ENCODE peak calls at places on chromosomes 16 and 17, in seven cellular contexts. M, X, C, L, D, R and Z are unnamed samples.

GRCh38 chr16:8960788-8961109 is 3.0 kb downstream of the USP7 start:
- DNase-seq in M (no peak), X (no peak), C (no peak), L (no peak), D (peak), R (no peak), Z (no peak)

GRCh38 chr17:79949646-79950292 is 85.9 kb downstream of the TBC1D16 start:
- DNase-seq in M (no peak), X (peak), C (no peak), L (peak), D (no peak), R (peak), Z (peak)

GRCh38 chr16:84927621-84928591 is 83.4 kb downstream of the ZDHHC7 start:
- DNase-seq in M (no peak), X (no peak), C (no peak), L (no peak), D (no peak), R (no peak), Z (no peak)

GRCh38 chr16:55009581-55009980 is 78.9 kb downstream of the IRX5 start:
- DNase-seq in M (no peak), X (no peak), C (no peak), L (no peak), D (no peak), R (no peak), Z (no peak)

GRCh38 chr17:68343976-68344375 is 52.7 kb downstream of the ARSG start:
- DNase-seq in M (no peak), X (no peak), C (peak), L (no peak), D (no peak), R (no peak), Z (no peak)

GRCh38 chr16:3188925-3189825 is 1.2 kb downstream of the OR1F1 start:
- DNase-seq in M (peak), X (no peak), C (no peak), L (peak), D (no peak), R (peak), Z (peak)

GRCh38 chr16:25052530-25052929 is 37.4 kb upstream of the ARHGAP17 start:
- DNase-seq in M (no peak), X (no peak), C (no peak), L (no peak), D (no peak), R (no peak), Z (no peak)

GRCh38 chr16:10878644-10879498 is 1.9 kb downstream of the CIITA start:
- DNase-seq in M (peak), X (peak), C (peak), L (peak), D (peak), R (peak), Z (peak)

GRCh38 chr17:82411396-82412053 is 6.6 kb upstream of the HEXD start:
- DNase-seq in M (no peak), X (no peak), C (no peak), L (no peak), D (no peak), R (no peak), Z (no peak)

GRCh38 chr17:15289285-15290185 is 24.4 kb upstream of the PMP22 start:
- DNase-seq in M (peak), X (peak), C (no peak), L (no peak), D (no peak), R (peak), Z (no peak)

GRCh38 chr16:22161999-22162657 is at the start of gene SDR42E2:
- DNase-seq in M (no peak), X (peak), C (no peak), L (peak), D (peak), R (peak), Z (peak)

GRCh38 chr17:68255731-68256538 is 8.1 kb downstream of the AMZ2 start:
- DNase-seq in M (no peak), X (no peak), C (peak), L (no peak), D (no peak), R (no peak), Z (no peak)

GRCh38 chr16:27579086-27579980 is 29.4 kb downstream of the KATNIP start:
- DNase-seq in M (no peak), X (no peak), C (no peak), L (no peak), D (no peak), R (no peak), Z (no peak)

GRCh38 chr16:85425061-85425662 is 188.0 kb upstream of the GSE1 start:
- DNase-seq in M (no peak), X (no peak), C (no peak), L (no peak), D (no peak), R (peak), Z (peak)

GRCh38 chr16:78695371-78695770 is 595.9 kb downstream of the WWOX start:
- DNase-seq in M (no peak), X (no peak), C (no peak), L (no peak), D (no peak), R (no peak), Z (no peak)

GRCh38 chr17:80737106-80738019 is 192.7 kb downstream of the RPTOR start:
- DNase-seq in M (no peak), X (no peak), C (peak), L (peak), D (peak), R (no peak), Z (no peak)

GRCh38 chr16:25643633-25644032 is 48.1 kb upstream of the HS3ST4 start:
- DNase-seq in M (no peak), X (no peak), C (no peak), L (no peak), D (no peak), R (no peak), Z (no peak)

GRCh38 chr17:36856921-36857381 is 80.3 kb upstream of the LHX1 start:
- DNase-seq in M (no peak), X (peak), C (no peak), L (no peak), D (no peak), R (peak), Z (no peak)

DNA sequence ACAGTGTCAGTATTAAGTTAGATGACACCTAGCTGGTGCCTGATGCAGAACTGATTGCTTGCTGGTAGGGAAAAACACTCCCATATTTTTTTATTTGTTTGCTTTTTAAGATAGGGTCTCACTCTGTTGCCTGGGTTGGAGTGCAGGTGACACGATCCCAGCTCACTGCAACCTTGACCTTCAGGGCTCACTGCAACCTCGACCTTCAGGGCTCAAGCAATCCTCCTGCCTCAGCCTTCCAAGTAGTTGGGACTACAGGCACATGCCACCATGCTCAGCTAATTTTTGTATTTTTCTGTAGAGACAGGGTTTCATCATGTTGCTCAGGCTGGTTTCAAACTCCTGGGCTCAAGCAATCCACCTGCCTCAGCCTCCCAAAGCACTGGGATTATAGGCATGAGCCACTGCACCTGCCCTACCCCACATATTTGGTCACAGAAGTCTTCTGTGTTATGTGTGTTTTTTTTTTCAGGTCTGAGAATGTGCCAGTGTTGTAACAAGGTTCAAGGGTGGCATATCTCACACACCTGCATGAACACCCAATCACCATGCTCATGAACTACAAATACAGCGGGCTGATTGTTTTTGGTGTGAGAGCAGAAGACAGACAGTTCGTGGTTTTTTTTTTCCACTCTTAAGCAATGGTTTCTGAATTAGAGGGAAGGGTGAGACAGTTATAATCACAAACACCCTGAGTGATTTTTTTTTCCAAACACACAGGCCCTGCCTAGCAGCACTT is 22.8 kb downstream of the SPAG9 start:
- DNase-seq in M (no peak), X (peak), C (peak), L (no peak), D (peak), R (no peak), Z (no peak)
- H3K4me2 ChIP-seq in M (no peak), X (no peak), C (no peak), L (no peak), D (no peak), R (no peak), Z (no peak)

DNA sequence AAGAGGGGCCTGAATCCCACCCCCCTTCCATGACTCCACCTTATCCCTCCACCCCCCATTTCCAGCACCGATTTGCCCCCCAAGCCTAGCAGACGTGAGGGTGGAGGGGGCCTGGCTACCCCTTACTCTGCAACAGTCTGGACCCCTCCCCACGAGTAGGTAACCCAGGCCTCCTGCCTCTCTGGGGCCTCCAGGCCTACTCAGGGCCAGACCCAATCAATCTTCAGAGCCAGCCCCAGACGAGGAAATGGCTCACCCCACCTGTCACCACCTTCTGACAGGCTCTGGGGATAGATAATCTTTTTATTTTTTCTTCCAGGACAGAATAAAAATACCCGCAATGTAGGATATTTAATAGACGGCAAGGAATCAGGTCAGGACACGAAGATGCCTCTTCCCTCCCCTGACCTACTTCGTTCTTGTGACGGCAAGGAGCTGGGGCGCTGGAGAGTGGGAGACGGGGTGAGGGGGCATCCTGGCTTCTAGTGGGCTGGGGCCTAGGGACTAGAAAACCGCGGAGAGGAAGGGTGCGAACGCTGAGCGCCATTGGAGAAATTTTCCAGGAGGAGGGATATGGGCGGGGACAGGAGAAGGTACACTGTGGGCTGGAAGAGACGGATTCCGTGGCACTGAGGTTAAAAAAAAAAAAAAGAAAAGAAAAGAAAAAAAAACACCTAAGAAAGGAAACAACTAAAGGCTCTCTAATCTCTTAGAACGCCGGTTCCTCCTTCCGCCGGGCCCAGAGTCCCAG is 872 bp upstream of the PLXDC1 start:
- DNase-seq in M (no peak), X (peak), C (no peak), L (no peak), D (no peak), R (peak), Z (peak)
- TF ChIP-seq EZH2phosphoT487 in M (no peak), X (no peak), C (no peak), L (no peak), D (no peak), R (no peak), Z (no peak)

GRCh38 chr16:88005148-88005547 is 53.9 kb downstream of the BANP start:
- DNase-seq in M (no peak), X (no peak), C (no peak), L (peak), D (no peak), R (peak), Z (peak)
- H3K4me3 ChIP-seq in M (no peak), X (no peak), C (no peak), L (no peak), D (no peak), R (no peak), Z (no peak)

DNA sequence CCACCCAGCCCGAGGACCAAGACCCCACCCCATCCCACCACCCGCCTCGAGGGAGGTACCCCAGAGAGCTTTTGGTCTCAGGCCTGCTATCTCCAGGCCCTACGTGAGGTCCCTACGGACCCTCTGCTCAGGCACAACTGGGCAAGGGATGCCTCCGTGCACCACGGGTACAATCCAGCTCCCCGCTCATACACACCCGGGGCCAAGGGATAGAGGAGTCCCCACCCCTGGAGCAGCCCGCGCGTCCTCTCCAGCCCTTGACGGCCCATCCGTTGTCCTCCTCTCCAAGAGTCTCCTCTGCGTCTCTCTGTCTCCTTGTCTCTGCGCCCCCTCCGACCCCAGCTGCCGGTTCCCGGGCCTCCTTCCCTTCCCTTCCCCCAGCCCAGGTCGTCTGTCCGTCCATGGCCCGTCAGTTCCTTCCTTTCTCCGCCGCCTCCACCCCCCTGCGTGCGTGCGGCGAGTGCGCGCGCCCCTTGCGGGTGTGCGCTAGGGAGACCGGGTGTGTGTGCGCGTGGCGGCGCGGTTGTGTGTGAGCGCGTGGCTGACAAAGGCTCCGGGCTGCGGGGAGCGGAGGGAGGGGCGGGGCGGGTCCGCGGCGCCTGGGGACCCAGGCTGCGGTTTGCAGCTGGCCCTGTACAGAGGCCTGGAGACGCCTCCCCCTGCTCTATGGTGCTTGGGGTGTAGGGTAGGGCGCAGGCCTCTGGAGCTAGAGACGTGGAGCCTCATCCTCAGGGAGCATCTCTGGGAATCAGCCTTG is 928 bp downstream of the SPNS2 start:
- DNase-seq in M (no peak), X (no peak), C (no peak), L (peak), D (no peak), R (peak), Z (peak)
- H3K4me2 ChIP-seq in M (peak), X (peak), C (peak), L (peak), D (peak), R (peak), Z (peak)

DNA sequence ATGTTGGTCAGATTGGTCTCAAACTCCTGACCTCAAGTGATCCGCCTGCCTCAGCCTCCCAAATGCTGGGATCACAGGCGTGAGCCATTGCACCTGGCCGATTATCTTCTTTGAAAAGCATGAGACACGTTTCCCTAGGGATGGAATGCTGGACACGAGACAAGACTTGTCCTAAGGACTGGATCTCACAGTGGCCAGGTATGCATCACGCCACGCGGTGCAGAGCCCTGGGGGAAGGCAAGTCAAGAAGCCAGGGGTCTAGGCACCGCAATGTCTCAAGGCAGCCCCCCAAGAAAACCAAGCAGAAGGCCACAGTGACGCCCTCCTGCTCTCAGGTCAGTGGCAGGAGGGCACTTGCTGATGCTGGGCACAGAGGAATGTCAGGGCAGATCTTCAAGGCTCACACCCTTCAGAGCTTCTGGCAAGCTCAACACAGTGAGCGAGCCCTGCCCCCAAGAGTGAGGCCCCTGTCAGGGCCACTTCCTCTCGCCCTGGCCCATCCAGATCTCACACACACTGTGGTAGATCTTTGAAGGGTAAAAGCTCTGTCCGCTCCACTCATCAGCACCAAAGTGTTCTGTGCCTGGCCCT is 134.7 kb downstream of the ZNF778 start:
- DNase-seq in M (no peak), X (no peak), C (no peak), L (no peak), D (no peak), R (no peak), Z (no peak)
- TF ChIP-seq EZH2phosphoT487 in M (no peak), X (no peak), C (no peak), L (no peak), D (no peak), R (no peak), Z (no peak)

GRCh38 chr16:89297156-89297869 is 79.8 kb downstream of the ZNF778 start:
- DNase-seq in M (no peak), X (no peak), C (no peak), L (peak), D (no peak), R (no peak), Z (no peak)

GRCh38 chr16:89300976-89301360 is 83.5 kb downstream of the ZNF778 start:
- DNase-seq in M (no peak), X (no peak), C (no peak), L (no peak), D (no peak), R (no peak), Z (no peak)

GRCh38 chr16:89297870-89298545 is 80.5 kb downstream of the ZNF778 start:
- DNase-seq in M (no peak), X (no peak), C (no peak), L (no peak), D (no peak), R (no peak), Z (no peak)

GRCh38 chr16:89298826-89299225 is 81.3 kb downstream of the ZNF778 start:
- DNase-seq in M (no peak), X (no peak), C (no peak), L (peak), D (no peak), R (no peak), Z (no peak)

GRCh38 chr16:89300311-89300975 is 82.9 kb downstream of the ZNF778 start:
- DNase-seq in M (no peak), X (no peak), C (no peak), L (no peak), D (no peak), R (no peak), Z (no peak)
- H3K4me3 ChIP-seq in M (no peak), X (no peak), C (no peak), L (no peak), D (no peak), R (no peak), Z (no peak)

DNA sequence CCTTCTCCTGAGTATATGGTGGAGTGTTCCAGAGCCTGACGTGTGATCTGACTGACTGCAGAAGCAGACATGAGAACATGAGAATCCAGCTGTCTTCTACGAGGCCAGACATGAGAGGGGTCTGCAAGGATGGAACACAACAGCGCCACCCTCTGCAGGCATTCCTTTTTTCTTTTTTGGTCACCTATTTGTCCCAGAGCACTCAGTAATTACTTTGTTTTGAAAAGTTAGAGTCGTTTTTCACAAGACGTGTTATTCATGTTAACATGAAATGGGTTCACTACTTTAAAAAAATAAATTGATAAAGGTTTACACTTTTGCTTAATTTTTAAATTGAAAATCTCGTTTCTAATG is 43.8 kb upstream of the ATP2A3 start:
- DNase-seq in M (no peak), X (no peak), C (no peak), L (peak), D (no peak), R (no peak), Z (no peak)
- H3K4me2 ChIP-seq in M (no peak), X (no peak), C (no peak), L (no peak), D (no peak), R (no peak), Z (no peak)

DNA sequence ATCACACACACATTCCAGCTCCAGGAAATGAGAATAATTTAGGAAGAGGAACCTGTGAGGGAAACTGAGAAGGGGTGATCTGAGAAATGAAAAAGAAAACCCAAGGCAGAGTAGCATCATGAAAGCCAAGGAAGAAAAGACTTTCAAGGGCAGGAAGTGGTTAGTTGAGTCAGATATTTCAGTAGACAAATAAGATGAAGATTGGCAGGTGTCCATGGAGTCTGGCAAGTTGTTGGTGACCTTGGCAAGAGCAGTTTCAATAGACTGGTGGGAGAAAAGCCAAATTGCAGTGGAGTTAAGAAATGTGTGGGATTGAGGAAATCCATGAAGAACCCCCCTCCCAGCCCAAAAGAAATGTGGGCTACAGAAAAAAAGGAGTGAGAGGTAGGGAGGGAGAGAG is 10.7 kb downstream of the GNAO1 start:
- DNase-seq in M (peak), X (no peak), C (no peak), L (no peak), D (no peak), R (no peak), Z (no peak)
- TF ChIP-seq EZH2phosphoT487 in M (no peak), X (no peak), C (no peak), L (no peak), D (no peak), R (no peak), Z (no peak)